ENCODE peak calls at places on chromosomes 1 and 21, in six cellular contexts. One of them, this sample, is unnamed.

GRCh38 chr1:87291107-87291506 is 37.6 kb upstream of the LMO4 start:
- DNase-seq in H9: no peak
- DNase-seq in IMR-90: peak; percentile 45
- DNase-seq in mesendoderm: no peak
- DNase-seq in H1: no peak
- DNase-seq in mesenchymal stem cell: no peak
- DNase-seq in this sample: no peak

GRCh38 chr1:21818661-21819060 is 6.6 kb downstream of the LDLRAD2 start:
- DNase-seq in mesendoderm: peak; percentile 59
- DNase-seq in mesenchymal stem cell: peak; percentile 26
- DNase-seq in H1: no peak
- DNase-seq in H9: peak; percentile 84
- DNase-seq in IMR-90: no peak
- DNase-seq in this sample: peak; percentile 15

GRCh38 chr1:89939059-89939570 is 55.8 kb upstream of the ZNF326 start:
- DNase-seq in mesenchymal stem cell: no peak
- DNase-seq in H9: no peak
- DNase-seq in H1: no peak
- DNase-seq in mesendoderm: no peak
- DNase-seq in IMR-90: no peak
- DNase-seq in this sample: peak; percentile 17

GRCh38 chr1:89262643-89263042 is 10.0 kb downstream of the GBP5 start:
- DNase-seq in IMR-90: peak; percentile 5
- DNase-seq in mesenchymal stem cell: peak; percentile 86
- DNase-seq in H1: no peak
- DNase-seq in H9: no peak
- DNase-seq in mesendoderm: peak; percentile 34
- DNase-seq in this sample: no peak

GRCh38 chr1:237525102-237525501 is 365.6 kb downstream of the ZP4 start:
- DNase-seq in H9: no peak
- DNase-seq in mesenchymal stem cell: no peak
- DNase-seq in IMR-90: no peak
- DNase-seq in mesendoderm: no peak
- DNase-seq in H1: no peak
- DNase-seq in this sample: no peak

GRCh38 chr1:207001492-207002245 is 30.9 kb downstream of the C1orf116 start:
- DNase-seq in H9: no peak
- DNase-seq in mesendoderm: no peak
- DNase-seq in H1: no peak
- DNase-seq in IMR-90: no peak
- DNase-seq in mesenchymal stem cell: no peak
- DNase-seq in this sample: no peak

GRCh38 chr1:11302366-11302765 is 29.4 kb downstream of the UBIAD1 start:
- DNase-seq in mesendoderm: no peak
- DNase-seq in H9: no peak
- DNase-seq in mesenchymal stem cell: no peak
- DNase-seq in IMR-90: no peak
- DNase-seq in H1: no peak
- DNase-seq in this sample: no peak

GRCh38 chr1:59506952-59507351 is 210.1 kb downstream of the FGGY start:
- DNase-seq in mesendoderm: no peak
- DNase-seq in mesenchymal stem cell: peak; percentile 44
- DNase-seq in H9: no peak
- DNase-seq in H1: no peak
- DNase-seq in IMR-90: peak; percentile 40
- DNase-seq in this sample: no peak

GRCh38 chr1:52751589-52752306 is 25.5 kb downstream of the ZYG11B start:
- DNase-seq in mesenchymal stem cell: peak; percentile 41
- DNase-seq in mesendoderm: no peak
- DNase-seq in IMR-90: peak; percentile 60
- DNase-seq in H9: no peak
- DNase-seq in H1: no peak
- DNase-seq in this sample: no peak

GRCh38 chr1:176785046-176785445 is 322.1 kb downstream of the PAPPA2 start:
- DNase-seq in H9: no peak
- DNase-seq in IMR-90: no peak
- DNase-seq in mesenchymal stem cell: no peak
- DNase-seq in H1: no peak
- DNase-seq in mesendoderm: no peak
- DNase-seq in this sample: no peak

GRCh38 chr1:111474521-111474920 is 737 bp downstream of the C1orf162 start:
- DNase-seq in IMR-90: no peak
- DNase-seq in H9: no peak
- DNase-seq in mesenchymal stem cell: no peak
- DNase-seq in H1: no peak
- DNase-seq in mesendoderm: no peak
- DNase-seq in this sample: no peak

GRCh38 chr1:111476214-111476613 is 2.4 kb downstream of the C1orf162 start:
- DNase-seq in H1: no peak
- DNase-seq in IMR-90: no peak
- DNase-seq in mesenchymal stem cell: no peak
- DNase-seq in H9: no peak
- DNase-seq in mesendoderm: no peak
- DNase-seq in this sample: no peak

GRCh38 chr1:111471538-111471937 is 2.2 kb upstream of the C1orf162 start:
- DNase-seq in mesendoderm: no peak
- DNase-seq in IMR-90: no peak
- DNase-seq in H9: no peak
- DNase-seq in H1: no peak
- DNase-seq in mesenchymal stem cell: no peak
- DNase-seq in this sample: no peak

GRCh38 chr1:111475706-111476105 is 1.9 kb downstream of the C1orf162 start:
- DNase-seq in mesenchymal stem cell: no peak
- DNase-seq in IMR-90: no peak
- DNase-seq in H9: no peak
- DNase-seq in H1: no peak
- DNase-seq in mesendoderm: no peak
- DNase-seq in this sample: no peak

GRCh38 chr1:111474106-111474505 is 322 bp downstream of the C1orf162 start:
- DNase-seq in mesenchymal stem cell: no peak
- DNase-seq in mesendoderm: no peak
- DNase-seq in IMR-90: no peak
- DNase-seq in H1: no peak
- DNase-seq in H9: no peak
- DNase-seq in this sample: no peak
- H3K9ac ChIP-seq in mesenchymal stem cell: no peak overlapping the region
- H3K9ac ChIP-seq in mesendoderm: no peak overlapping the region
- H3K9ac ChIP-seq in IMR-90: no peak overlapping the region
- H3K9ac ChIP-seq in H1: no peak overlapping the region
- H3K9ac ChIP-seq in H9: no peak overlapping the region
- H3K9ac ChIP-seq in this sample: no peak overlapping the region

DNA sequence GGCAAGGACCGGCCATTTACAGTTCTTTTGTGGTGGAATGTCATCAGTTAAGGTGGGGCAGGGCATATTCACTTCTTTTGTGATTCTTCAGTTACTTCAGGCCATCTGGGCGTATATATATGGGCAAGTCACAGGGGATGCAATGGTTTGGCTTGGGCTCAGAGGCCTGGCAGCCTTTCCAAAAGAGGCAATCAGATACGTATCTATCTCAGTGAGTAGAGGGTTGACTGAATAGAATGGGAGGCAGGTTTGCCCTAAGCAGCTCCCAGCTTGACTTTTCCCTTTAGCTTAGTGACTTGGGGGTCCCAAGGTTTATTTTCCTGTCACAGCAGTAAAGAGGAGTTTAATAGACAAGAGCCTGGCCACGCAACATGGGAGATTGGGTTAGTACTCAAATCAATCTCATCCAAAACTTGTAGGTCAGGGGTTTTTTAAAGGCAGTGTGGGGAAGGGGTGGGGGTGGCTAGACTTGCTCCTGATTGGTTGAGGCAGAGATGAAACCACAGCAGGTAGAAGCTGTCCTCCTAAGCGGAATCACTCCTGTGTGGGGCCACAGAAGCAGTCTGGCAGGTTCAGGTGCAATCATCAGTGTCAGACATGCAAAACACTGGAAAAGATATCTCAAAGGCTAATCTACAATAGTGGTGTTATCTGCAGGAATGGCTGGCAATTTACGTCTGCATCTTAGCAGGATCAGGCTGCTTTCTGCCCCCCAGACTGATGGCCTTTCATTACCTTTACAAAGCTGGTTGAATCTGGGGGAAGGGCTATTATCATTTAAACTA is 112.9 kb downstream of the TLR5 start:
- DNase-seq in H1: no peak
- DNase-seq in mesendoderm: peak; percentile 99
- DNase-seq in H9: peak; percentile 84
- DNase-seq in IMR-90: no peak
- DNase-seq in mesenchymal stem cell: no peak
- DNase-seq in this sample: no peak
- H2BK5ac ChIP-seq in H1: peak overlapping the region; percentile 95
- H2BK5ac ChIP-seq in mesendoderm: peak overlapping the region; percentile 86
- H2BK5ac ChIP-seq in H9: no peak overlapping the region
- H2BK5ac ChIP-seq in IMR-90: no peak overlapping the region
- H2BK5ac ChIP-seq in mesenchymal stem cell: no peak overlapping the region
- H2BK5ac ChIP-seq in this sample: no peak overlapping the region

GRCh38 chr1:55040083-55040952 is 970 bp downstream of the PCSK9 start:
- DNase-seq in mesendoderm: peak; percentile 29
- DNase-seq in IMR-90: no peak
- DNase-seq in H9: no peak
- DNase-seq in mesenchymal stem cell: no peak
- DNase-seq in H1: peak; percentile 61
- DNase-seq in this sample: no peak

GRCh38 chr1:55040953-55041494 is 1.7 kb downstream of the PCSK9 start:
- DNase-seq in mesenchymal stem cell: no peak
- DNase-seq in H9: no peak
- DNase-seq in IMR-90: no peak
- DNase-seq in H1: no peak
- DNase-seq in mesendoderm: no peak
- DNase-seq in this sample: no peak

GRCh38 chr1:55038974-55039341 is 390 bp upstream of the PCSK9 start:
- DNase-seq in mesendoderm: no peak
- DNase-seq in mesenchymal stem cell: no peak
- DNase-seq in H1: no peak
- DNase-seq in IMR-90: no peak
- DNase-seq in H9: no peak
- DNase-seq in this sample: no peak

GRCh38 chr1:55038552-55038838 is 853 bp upstream of the PCSK9 start:
- DNase-seq in IMR-90: no peak
- DNase-seq in mesenchymal stem cell: no peak
- DNase-seq in mesendoderm: no peak
- DNase-seq in H9: no peak
- DNase-seq in H1: no peak
- DNase-seq in this sample: no peak

DNA sequence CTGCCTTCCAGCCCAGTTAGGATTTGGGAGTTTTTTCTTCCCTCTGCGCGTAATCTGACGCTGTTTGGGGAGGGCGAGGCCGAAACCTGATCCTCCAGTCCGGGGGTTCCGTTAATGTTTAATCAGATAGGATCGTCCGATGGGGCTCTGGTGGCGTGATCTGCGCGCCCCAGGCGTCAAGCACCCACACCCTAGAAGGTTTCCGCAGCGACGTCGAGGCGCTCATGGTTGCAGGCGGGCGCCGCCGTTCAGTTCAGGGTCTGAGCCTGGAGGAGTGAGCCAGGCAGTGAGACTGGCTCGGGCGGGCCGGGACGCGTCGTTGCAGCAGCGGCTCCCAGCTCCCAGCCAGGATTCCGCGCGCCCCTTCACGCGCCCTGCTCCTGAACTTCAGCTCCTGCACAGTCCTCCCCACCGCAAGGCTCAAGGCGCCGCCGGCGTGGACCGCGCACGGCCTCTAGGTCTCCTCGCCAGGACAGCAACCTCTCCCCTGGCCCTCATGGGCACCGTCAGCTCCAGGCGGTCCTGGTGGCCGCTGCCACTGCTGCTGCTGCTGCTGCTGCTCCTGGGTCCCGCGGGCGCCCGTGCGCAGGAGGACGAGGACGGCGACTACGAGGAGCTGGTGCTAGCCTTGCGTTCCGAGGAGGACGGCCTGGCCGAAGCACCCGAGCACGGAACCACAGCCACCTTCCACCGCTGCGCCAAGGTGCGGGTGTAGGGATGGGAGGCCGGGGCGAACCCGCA is at the start of gene PCSK9:
- DNase-seq in IMR-90: no peak
- DNase-seq in mesendoderm: peak; percentile 72
- DNase-seq in mesenchymal stem cell: peak; percentile 38
- DNase-seq in H1: peak; percentile 84
- DNase-seq in H9: peak; percentile 85
- DNase-seq in this sample: peak; percentile 42
- H3K9ac ChIP-seq in IMR-90: no peak within 1 kb of the TSS
- H3K9ac ChIP-seq in mesendoderm: peak within 1 kb of the TSS; percentile 69
- H3K9ac ChIP-seq in mesenchymal stem cell: no peak within 1 kb of the TSS
- H3K9ac ChIP-seq in H1: no peak within 1 kb of the TSS
- H3K9ac ChIP-seq in H9: peak within 1 kb of the TSS; percentile 52
- H3K9ac ChIP-seq in this sample: peak within 1 kb of the TSS; percentile 96

GRCh38 chr1:155135416-155136197 is at the start of gene SLC50A1:
- DNase-seq in IMR-90: peak; percentile 91
- DNase-seq in mesenchymal stem cell: peak; percentile 97
- DNase-seq in mesendoderm: peak; percentile 96
- DNase-seq in H9: peak; percentile 95
- DNase-seq in H1: peak; percentile 97
- DNase-seq in this sample: peak; percentile 94
- H2BK5ac ChIP-seq in IMR-90: peak within 1 kb of the TSS; percentile 91
- H2BK5ac ChIP-seq in mesenchymal stem cell: peak within 1 kb of the TSS; percentile 19
- H2BK5ac ChIP-seq in mesendoderm: peak within 1 kb of the TSS; percentile 95
- H2BK5ac ChIP-seq in H9: no peak within 1 kb of the TSS
- H2BK5ac ChIP-seq in H1: peak within 1 kb of the TSS; percentile 98
- H2BK5ac ChIP-seq in this sample: peak within 1 kb of the TSS; percentile 94

DNA sequence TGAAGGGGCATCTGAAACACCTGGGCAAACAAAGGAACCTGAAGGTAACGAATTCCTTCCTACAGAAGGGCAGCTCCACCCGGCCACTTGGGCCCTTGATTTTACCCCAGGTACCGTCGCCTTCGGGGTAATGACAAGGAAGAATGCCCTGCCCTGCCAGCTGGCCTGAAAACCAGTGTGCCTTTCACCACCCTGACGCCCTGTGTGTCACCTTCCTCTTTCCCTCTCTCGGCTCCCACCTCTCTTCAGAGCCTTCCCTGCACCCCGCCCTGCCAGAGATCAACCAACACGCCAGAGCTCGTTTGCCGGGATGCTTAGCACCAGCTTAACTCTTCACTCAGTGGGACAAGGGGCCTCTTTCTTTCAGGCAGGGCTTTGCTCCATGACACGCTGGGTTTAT is 86.0 kb downstream of the SIM2 start:
- DNase-seq in H9: no peak
- DNase-seq in IMR-90: no peak
- DNase-seq in H1: no peak
- DNase-seq in mesendoderm: no peak
- DNase-seq in mesenchymal stem cell: no peak
- DNase-seq in this sample: no peak
- H3K9ac ChIP-seq in H9: no peak overlapping the region
- H3K9ac ChIP-seq in IMR-90: no peak overlapping the region
- H3K9ac ChIP-seq in H1: no peak overlapping the region
- H3K9ac ChIP-seq in mesendoderm: no peak overlapping the region
- H3K9ac ChIP-seq in mesenchymal stem cell: no peak overlapping the region
- H3K9ac ChIP-seq in this sample: no peak overlapping the region

GRCh38 chr1:6118415-6118814 is 61.7 kb downstream of the CHD5 start:
- DNase-seq in IMR-90: peak; percentile 24
- DNase-seq in H1: no peak
- DNase-seq in H9: no peak
- DNase-seq in mesendoderm: no peak
- DNase-seq in mesenchymal stem cell: no peak
- DNase-seq in this sample: no peak
- H2BK5ac ChIP-seq in IMR-90: no peak overlapping the region
- H2BK5ac ChIP-seq in H1: no peak overlapping the region
- H2BK5ac ChIP-seq in H9: no peak overlapping the region
- H2BK5ac ChIP-seq in mesendoderm: no peak overlapping the region
- H2BK5ac ChIP-seq in mesenchymal stem cell: no peak overlapping the region
- H2BK5ac ChIP-seq in this sample: no peak overlapping the region

This sample was measured in neuronal stem cell.